ENCODE peak calls at places on chromosomes 6 and 20, in nine cellular contexts. S, G, F, M, B, V, Q, Z and T are unnamed samples.

GRCh38 chr6:79544299-79544927 is 7.2 kb upstream of the LCA5 start:
- DNase-seq in S (no peak), G (no peak), F (no peak), M (no peak), B (peak; percentile 27), V (no peak), Q (no peak), Z (peak; percentile 56), T (no peak)

GRCh38 chr20:38134427-38135281 is 30.4 kb downstream of the TGM2 start:
- DNase-seq in S (peak; percentile 20), G (peak; percentile 77), F (no peak), M (no peak), B (no peak), V (no peak), Q (no peak), Z (no peak), T (no peak)

GRCh38 chr6:42761287-42762067 is 15.6 kb upstream of the TBCC start:
- DNase-seq in S (no peak), G (no peak), F (no peak), M (no peak), B (no peak), V (no peak), Q (no peak), Z (no peak), T (no peak)

GRCh38 chr20:45340951-45341350 is 7.3 kb downstream of the SDC4 start:
- DNase-seq in S (no peak), G (peak; percentile 39), F (no peak), M (no peak), B (no peak), V (no peak), Q (no peak), Z (no peak), T (no peak)

GRCh38 chr6:26389349-26389799 is 6.5 kb downstream of the BTN2A2 start:
- DNase-seq in S (no peak), G (no peak), F (no peak), M (no peak), B (no peak), V (no peak), Q (no peak), Z (no peak), T (no peak)

GRCh38 chr20:21048841-21049273 is 57.3 kb downstream of the LINC00237 start:
- DNase-seq in S (peak; percentile 4), G (peak; percentile 21), F (no peak), M (peak; percentile 5), B (peak; percentile 1), V (no peak), Q (no peak), Z (peak; percentile 7), T (peak; percentile 9)

GRCh38 chr20:61817575-61817974 is 248.1 kb downstream of the TAF4 start:
- DNase-seq in S (no peak), G (peak; percentile 17), F (no peak), M (no peak), B (no peak), V (no peak), Q (no peak), Z (no peak), T (no peak)

GRCh38 chr20:38645980-38646858 is 44.6 kb downstream of the ARHGAP40 start:
- DNase-seq in S (peak; percentile 87), G (peak; percentile 87), F (peak; percentile 37), M (peak; percentile 80), B (peak; percentile 65), V (peak; percentile 77), Q (no peak), Z (peak; percentile 51), T (peak; percentile 67)

GRCh38 chr6:52516269-52516668 is 60.6 kb downstream of the TRAM2 start:
- DNase-seq in S (no peak), G (no peak), F (no peak), M (no peak), B (no peak), V (no peak), Q (no peak), Z (no peak), T (no peak)

GRCh38 chr20:25039697-25040437 is 18.1 kb downstream of the ACSS1 start:
- DNase-seq in S (no peak), G (peak; percentile 38), F (peak; percentile 65), M (peak; percentile 51), B (peak; percentile 55), V (peak; percentile 88), Q (no peak), Z (no peak), T (no peak)

GRCh38 chr6:156655267-156655918 is 121.8 kb upstream of the ARID1B start:
- DNase-seq in S (no peak), G (no peak), F (no peak), M (no peak), B (no peak), V (no peak), Q (no peak), Z (no peak), T (no peak)